ENCODE peak calls at places on chromosomes 12 and 14, in four cellular contexts. A is K562, L is A549, S is HepG2. P is an unnamed sample.

GRCh38 chr14:76872796-76873432 is 46.7 kb downstream of the LRRC74A start:
- DNase-seq in L (peak), S (peak), A (peak), P (peak)

GRCh38 chr12:3752741-3753486 is at the start of gene CRACR2A:
- DNase-seq in S (no peak), A (peak), L (peak), P (peak)

GRCh38 chr12:90090929-90091651 is 382.5 kb upstream of the ATP2B1 start:
- DNase-seq in L (peak), S (no peak), A (peak), P (no peak)

GRCh38 chr14:105492966-105493871 is 2.2 kb downstream of the TEDC1 start:
- DNase-seq in S (no peak), L (no peak), A (no peak), P (no peak)

GRCh38 chr14:36504805-36505192 is 15.2 kb downstream of the NKX2-1 start:
- DNase-seq in S (no peak), A (no peak), L (no peak), P (no peak)

GRCh38 chr12:68746572-68747180 is 700 bp downstream of the SLC35E3 start:
- DNase-seq in L (peak), A (peak), S (peak), P (peak)

GRCh38 chr12:109763201-109763841 is 49.7 kb downstream of the FAM222A start:
- DNase-seq in A (peak), S (no peak), L (no peak), P (no peak)

GRCh38 chr14:23513466-23514008 is 38.0 kb downstream of the ZFHX2 start:
- DNase-seq in S (no peak), L (no peak), A (no peak), P (no peak)

GRCh38 chr12:113392988-113393579 is 10.6 kb downstream of the SDS start:
- DNase-seq in A (peak), L (no peak), S (peak), P (peak)

GRCh38 chr12:40819427-40820108 is 127.3 kb downstream of the CNTN1 start:
- DNase-seq in A (no peak), L (no peak), S (no peak), P (peak)

GRCh38 chr12:113582521-113583218 is 111.0 kb upstream of the LHX5 start:
- DNase-seq in S (no peak), A (peak), L (no peak), P (no peak)

GRCh38 chr12:47886471-47887240 is 18.1 kb downstream of the VDR start:
- DNase-seq in A (no peak), L (no peak), S (no peak), P (no peak)

GRCh38 chr12:15171015-15171646 is 50.1 kb downstream of the RERG start:
- DNase-seq in L (peak), A (no peak), S (no peak), P (no peak)

GRCh38 chr14:100851586-100851916 is 25.6 kb downstream of the MEG3 start:
- DNase-seq in L (no peak), A (no peak), S (no peak), P (no peak)

GRCh38 chr12:124213606-124214347 is 81.1 kb upstream of the RFLNA start:
- DNase-seq in L (no peak), A (no peak), S (no peak), P (no peak)

GRCh38 chr14:100108042-100108825 is 43.0 kb downstream of the EVL start:
- DNase-seq in A (peak), S (peak), L (peak), P (peak)

GRCh38 chr12:6370994-6371754 is 4.2 kb downstream of the SCNN1A start:
- DNase-seq in S (peak), L (peak), A (peak), P (peak)

GRCh38 chr12:80175307-80175930 is 76.1 kb downstream of the OTOGL start:
- DNase-seq in A (no peak), L (no peak), S (no peak), P (no peak)

GRCh38 chr12:53060721-53061276 is 10.9 kb downstream of the TNS2 start:
- DNase-seq in S (no peak), L (no peak), A (no peak), P (no peak)

DNA sequence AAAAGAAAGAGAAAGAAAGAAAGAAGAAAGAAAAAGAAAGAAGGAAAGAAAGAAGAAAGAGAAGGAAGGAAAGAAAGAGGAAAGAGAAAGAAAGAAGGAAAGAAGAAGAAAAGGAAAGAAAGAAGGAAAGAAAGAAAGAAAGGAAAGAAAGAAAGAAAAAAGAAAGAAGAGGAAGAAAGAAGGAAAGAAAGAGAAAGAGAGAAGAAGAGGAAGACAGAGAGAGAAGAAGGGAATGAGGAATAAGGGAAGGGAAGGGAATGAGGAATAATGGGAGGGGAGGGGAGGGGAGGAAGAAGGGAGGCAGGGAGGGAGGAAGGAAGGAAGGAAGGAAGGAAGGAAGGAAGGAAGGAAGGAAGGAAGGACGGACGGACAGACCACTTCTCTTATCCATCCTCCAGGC is 246.9 kb downstream of the ADAMTS20 start:
- DNase-seq in L (no peak), A (no peak), S (no peak), P (no peak)
- TF ChIP-seq NR3C1 in L (no peak), A (no peak), S (no peak), P (no peak)

GRCh38 chr14:103803661-103804060 is 43.7 kb downstream of the PPP1R13B start:
- DNase-seq in L (no peak), S (no peak), A (no peak), P (no peak)

GRCh38 chr14:103806805-103807204 is 40.6 kb downstream of the PPP1R13B start:
- DNase-seq in L (no peak), A (no peak), S (no peak), P (no peak)

GRCh38 chr14:103802353-103802752 is 45.0 kb downstream of the PPP1R13B start:
- DNase-seq in L (no peak), A (no peak), S (no peak), P (no peak)

GRCh38 chr14:103808403-103809001 is 38.9 kb downstream of the PPP1R13B start:
- DNase-seq in S (peak), L (peak), A (peak), P (peak)

DNA sequence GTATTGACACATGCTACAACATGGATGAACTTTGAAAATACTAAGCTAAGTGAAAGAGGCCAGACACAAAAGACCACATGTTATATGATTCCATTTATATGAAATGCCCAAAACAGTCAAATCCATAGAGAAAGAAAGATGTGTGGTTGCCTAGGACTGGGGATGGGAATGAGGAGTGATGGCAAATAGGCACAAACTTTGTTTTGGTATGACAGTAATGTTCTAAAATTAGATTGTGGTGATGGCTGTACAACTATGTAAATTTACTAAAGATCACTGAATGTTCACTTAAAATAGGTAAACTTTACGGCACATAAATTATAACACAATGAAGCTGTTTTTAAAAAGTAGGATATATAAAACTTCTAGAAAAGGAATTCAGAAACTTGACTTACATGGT is 41.7 kb downstream of the PPP1R13B start:
- DNase-seq in S (no peak), A (no peak), L (no peak), P (no peak)
- TF ChIP-seq NR3C1 in S (no peak), A (no peak), L (no peak), P (no peak)

DNA sequence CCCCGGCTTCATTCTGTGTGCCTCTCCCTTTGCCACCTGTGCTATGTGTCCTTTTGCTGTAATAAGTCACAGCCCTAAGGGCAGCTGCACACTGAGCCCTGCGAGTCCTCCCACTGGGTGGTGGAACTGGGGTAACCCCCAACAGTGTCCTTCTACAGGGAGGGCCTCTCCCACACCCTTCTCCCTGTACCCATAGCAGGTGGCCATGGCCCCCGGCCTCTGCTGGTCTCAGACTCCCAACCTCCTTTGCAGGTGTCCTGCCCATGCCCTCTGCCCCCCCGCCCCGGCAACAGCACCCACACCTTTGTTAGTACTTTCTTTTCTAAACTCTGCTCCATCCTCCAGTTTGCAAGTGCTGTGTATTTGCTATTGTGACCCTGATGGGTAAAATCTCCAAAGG is 171.8 kb downstream of the PIWIL1 start:
- DNase-seq in L (no peak), A (no peak), S (no peak), P (no peak)
- TF ChIP-seq NR3C1 in L (no peak), A (no peak), S (no peak), P (no peak)

GRCh38 chr12:26750531-26751171 is 82.3 kb downstream of the ITPR2 start:
- DNase-seq in L (no peak), S (no peak), A (no peak), P (no peak)
- TF ChIP-seq NR3C1 in L (no peak), S (no peak), A (no peak), P (no peak)

DNA sequence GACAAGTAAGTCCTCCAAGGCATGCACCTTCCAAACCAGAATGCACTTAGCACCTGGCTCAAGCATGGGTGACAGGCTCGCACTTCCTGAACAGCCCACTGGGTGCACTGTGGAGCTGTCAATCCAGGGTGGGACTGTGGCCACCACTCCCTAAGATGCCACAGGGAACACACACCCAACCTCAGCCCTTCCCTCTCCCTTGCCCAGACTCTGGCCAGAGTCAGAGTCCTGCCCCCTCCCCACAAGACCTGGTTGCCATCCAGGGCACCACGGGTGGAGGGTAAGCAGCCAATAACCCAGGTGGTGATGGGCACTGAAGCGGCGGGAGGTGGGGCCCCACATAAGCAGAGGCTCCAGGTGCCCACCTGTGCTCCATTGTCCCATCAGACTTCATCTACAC is 160.6 kb downstream of the MYRFL start:
- DNase-seq in S (peak), A (peak), L (peak), P (peak)
- TF ChIP-seq NR3C1 in S (no peak), A (no peak), L (no peak), P (no peak)

DNA sequence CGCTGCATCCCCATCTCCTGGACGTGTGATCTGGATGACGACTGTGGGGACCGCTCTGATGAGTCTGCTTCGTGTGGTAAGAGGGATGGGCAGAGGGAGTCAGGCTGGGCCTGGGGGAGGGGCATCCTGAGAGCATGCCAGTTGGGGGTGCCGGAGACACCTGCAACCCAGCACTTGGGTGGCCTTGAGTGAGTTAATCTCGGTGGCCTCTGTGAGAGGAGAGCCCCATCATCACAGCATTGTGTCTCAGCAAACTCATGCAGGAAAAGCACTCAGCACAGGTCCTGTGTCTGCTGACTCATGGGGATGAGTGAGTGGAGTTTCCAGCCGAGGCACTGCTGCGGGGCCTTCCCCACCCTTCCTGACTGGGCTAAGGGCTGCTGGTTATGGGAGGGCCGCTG is 19.6 kb upstream of the LRP1-AS start:
- DNase-seq in L (peak), S (no peak), A (peak), P (no peak)
- TF ChIP-seq NR3C1 in L (no peak), S (no peak), A (no peak), P (no peak)

DNA sequence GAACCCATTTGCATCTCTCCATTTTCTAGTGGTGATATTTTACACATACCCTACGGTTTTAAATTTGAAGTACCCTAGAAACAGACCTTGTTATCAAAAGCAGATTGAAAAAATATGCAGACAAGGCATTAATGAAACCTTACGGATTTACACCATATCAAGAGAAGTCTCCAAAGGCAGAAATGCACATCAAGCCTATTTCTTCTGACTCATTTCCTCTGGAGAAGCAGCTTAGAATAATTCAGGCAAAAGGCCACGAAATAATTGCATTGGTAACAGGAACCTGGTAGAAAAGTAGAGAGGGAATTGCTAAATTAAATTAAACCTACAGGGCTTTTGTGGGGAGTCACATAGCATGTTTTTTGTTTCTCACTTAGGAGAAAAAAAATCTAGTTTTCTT is 34.7 kb downstream of the KICS2 start:
- DNase-seq in A (no peak), S (no peak), L (no peak), P (no peak)
- TF ChIP-seq NR3C1 in A (no peak), S (no peak), L (no peak), P (no peak)

P was measured in WTC11.